ENCODE peak calls at places on chromosomes 2 and 18, in nine cellular contexts. One of them, this sample, is unnamed. For H3K9me3, the result is how much of the 10 kb centered on the place peaks cover.

GRCh38 chr2:157246212-157247067 is 11.1 kb upstream of the GALNT5 start:
- DNase-seq in ovary: no peak
- DNase-seq in GM23248: peak
- DNase-seq in DND-41: no peak
- DNase-seq in A549: peak
- DNase-seq in left ventricle myocardium inferior: no peak
- DNase-seq in adrenal gland: no peak
- DNase-seq in uterus: no peak
- DNase-seq in body of pancreas: no peak
- DNase-seq in this sample: peak

GRCh38 chr2:205802069-205802468 is 119.8 kb downstream of the NRP2 start:
- DNase-seq in GM23248: no peak
- DNase-seq in body of pancreas: no peak
- DNase-seq in ovary: peak
- DNase-seq in A549: no peak
- DNase-seq in left ventricle myocardium inferior: no peak
- DNase-seq in DND-41: no peak
- DNase-seq in adrenal gland: no peak
- DNase-seq in uterus: no peak
- DNase-seq in this sample: no peak

GRCh38 chr2:60819155-60819862 is 62.1 kb upstream of the REL start:
- DNase-seq in ovary: no peak
- DNase-seq in adrenal gland: no peak
- DNase-seq in left ventricle myocardium inferior: no peak
- DNase-seq in A549: no peak
- DNase-seq in DND-41: no peak
- DNase-seq in uterus: no peak
- DNase-seq in body of pancreas: no peak
- DNase-seq in GM23248: no peak
- DNase-seq in this sample: no peak

GRCh38 chr2:240215676-240216051 is 75.2 kb upstream of the OTOS start:
- DNase-seq in GM23248: no peak
- DNase-seq in left ventricle myocardium inferior: no peak
- DNase-seq in adrenal gland: no peak
- DNase-seq in DND-41: no peak
- DNase-seq in uterus: peak
- DNase-seq in body of pancreas: no peak
- DNase-seq in A549: no peak
- DNase-seq in ovary: no peak
- DNase-seq in this sample: no peak

GRCh38 chr18:13889661-13890060 is 25.7 kb downstream of the MC2R start:
- DNase-seq in GM23248: peak
- DNase-seq in DND-41: no peak
- DNase-seq in ovary: no peak
- DNase-seq in body of pancreas: no peak
- DNase-seq in uterus: no peak
- DNase-seq in adrenal gland: peak
- DNase-seq in left ventricle myocardium inferior: no peak
- DNase-seq in A549: peak
- DNase-seq in this sample: peak

GRCh38 chr2:110768591-110768990 is 36.2 kb downstream of the ACOXL start:
- DNase-seq in ovary: no peak
- DNase-seq in body of pancreas: no peak
- DNase-seq in A549: no peak
- DNase-seq in uterus: no peak
- DNase-seq in GM23248: no peak
- DNase-seq in DND-41: no peak
- DNase-seq in left ventricle myocardium inferior: no peak
- DNase-seq in adrenal gland: no peak
- DNase-seq in this sample: no peak

GRCh38 chr18:39421319-39421718 is 1855.7 kb upstream of the CELF4 start:
- DNase-seq in body of pancreas: no peak
- DNase-seq in DND-41: no peak
- DNase-seq in adrenal gland: no peak
- DNase-seq in ovary: no peak
- DNase-seq in uterus: no peak
- DNase-seq in A549: no peak
- DNase-seq in left ventricle myocardium inferior: peak
- DNase-seq in GM23248: no peak
- DNase-seq in this sample: no peak

GRCh38 chr2:203744091-203744490 is 37.7 kb downstream of the CD28 start:
- DNase-seq in left ventricle myocardium inferior: no peak
- DNase-seq in body of pancreas: no peak
- DNase-seq in ovary: no peak
- DNase-seq in adrenal gland: no peak
- DNase-seq in DND-41: no peak
- DNase-seq in GM23248: peak
- DNase-seq in A549: no peak
- DNase-seq in uterus: no peak
- DNase-seq in this sample: no peak

GRCh38 chr2:71685073-71685848 is 231.9 kb downstream of the DYSF start:
- DNase-seq in body of pancreas: no peak
- DNase-seq in uterus: no peak
- DNase-seq in ovary: no peak
- DNase-seq in left ventricle myocardium inferior: no peak
- DNase-seq in A549: no peak
- DNase-seq in GM23248: no peak
- DNase-seq in adrenal gland: peak
- DNase-seq in DND-41: no peak
- DNase-seq in this sample: no peak

GRCh38 chr2:62956646-62957045 is 94.0 kb upstream of the OTX1 start:
- DNase-seq in adrenal gland: no peak
- DNase-seq in DND-41: no peak
- DNase-seq in body of pancreas: no peak
- DNase-seq in ovary: no peak
- DNase-seq in left ventricle myocardium inferior: no peak
- DNase-seq in GM23248: no peak
- DNase-seq in A549: no peak
- DNase-seq in uterus: no peak
- DNase-seq in this sample: no peak

GRCh38 chr18:43919565-43919964 is 642.3 kb upstream of the SYT4 start:
- DNase-seq in uterus: no peak
- DNase-seq in DND-41: no peak
- DNase-seq in body of pancreas: peak
- DNase-seq in GM23248: no peak
- DNase-seq in left ventricle myocardium inferior: no peak
- DNase-seq in ovary: no peak
- DNase-seq in A549: no peak
- DNase-seq in adrenal gland: no peak
- DNase-seq in this sample: no peak

DNA sequence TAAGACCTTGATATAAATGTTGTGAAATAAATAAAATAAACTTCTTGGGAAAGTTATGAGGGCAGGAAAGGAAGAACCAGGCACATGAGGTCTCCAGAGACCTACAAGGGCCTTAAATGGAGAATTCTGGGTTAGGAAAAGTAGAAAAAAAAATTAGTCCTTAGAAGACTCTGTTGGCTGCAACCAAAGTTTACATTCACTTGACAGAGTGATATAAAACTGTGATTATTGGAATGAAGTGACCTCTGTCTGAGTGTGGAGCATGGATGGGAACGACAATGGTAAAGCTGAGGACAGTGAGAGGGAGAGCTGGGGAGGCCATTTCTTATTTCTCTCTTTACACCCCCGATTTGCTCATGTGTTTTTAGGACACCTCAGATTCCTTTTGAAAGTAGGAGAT is 29.0 kb upstream of the CAVIN2 start:
- DNase-seq in DND-41: no peak
- DNase-seq in adrenal gland: no peak
- DNase-seq in body of pancreas: no peak
- DNase-seq in ovary: no peak
- DNase-seq in uterus: no peak
- DNase-seq in A549: no peak
- DNase-seq in left ventricle myocardium inferior: no peak
- DNase-seq in GM23248: no peak
- DNase-seq in this sample: no peak
- H3K4me3 ChIP-seq in DND-41: no peak
- H3K4me3 ChIP-seq in adrenal gland: no peak
- H3K4me3 ChIP-seq in body of pancreas: no peak
- H3K4me3 ChIP-seq in ovary: no peak
- H3K4me3 ChIP-seq in uterus: no peak
- H3K4me3 ChIP-seq in A549: no peak
- H3K4me3 ChIP-seq in left ventricle myocardium inferior: no peak
- H3K4me3 ChIP-seq in GM23248: no peak
- H3K4me3 ChIP-seq in this sample: no peak

DNA sequence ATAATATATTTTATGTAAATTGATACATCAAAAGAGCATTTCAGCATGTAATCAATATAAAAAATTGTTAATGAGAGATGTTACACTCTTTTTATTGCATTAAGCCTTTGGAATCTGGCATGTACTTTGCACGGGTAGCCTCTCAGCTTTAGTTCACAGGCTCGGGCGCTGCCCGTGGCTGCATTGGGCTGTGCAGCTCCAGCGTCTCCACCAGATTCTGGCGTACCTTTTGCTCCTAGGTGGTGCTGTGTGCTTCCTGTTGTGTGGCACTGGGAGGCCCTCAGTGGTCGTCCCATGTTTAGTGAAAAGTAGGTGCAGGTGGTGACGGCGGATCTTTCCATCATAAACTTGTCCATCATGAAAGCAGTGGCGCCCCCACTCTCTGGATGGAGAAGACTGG is 24.4 kb downstream of the LRRFIP1 start:
- DNase-seq in DND-41: no peak
- DNase-seq in body of pancreas: no peak
- DNase-seq in ovary: no peak
- DNase-seq in GM23248: no peak
- DNase-seq in adrenal gland: no peak
- DNase-seq in A549: no peak
- DNase-seq in left ventricle myocardium inferior: no peak
- DNase-seq in uterus: peak
- DNase-seq in this sample: no peak
- H3K9me3 ChIP-seq in DND-41: under half
- H3K9me3 ChIP-seq in body of pancreas: under half
- H3K9me3 ChIP-seq in ovary: under half
- H3K9me3 ChIP-seq in GM23248: under half
- H3K9me3 ChIP-seq in adrenal gland: under half
- H3K9me3 ChIP-seq in A549: under half
- H3K9me3 ChIP-seq in left ventricle myocardium inferior: under half
- H3K9me3 ChIP-seq in uterus: under half
- H3K9me3 ChIP-seq in this sample: under half

GRCh38 chr18:3998698-3999333 is 456.3 kb downstream of the DLGAP1 start:
- DNase-seq in A549: no peak
- DNase-seq in uterus: no peak
- DNase-seq in adrenal gland: peak
- DNase-seq in DND-41: no peak
- DNase-seq in ovary: no peak
- DNase-seq in body of pancreas: no peak
- DNase-seq in GM23248: peak
- DNase-seq in left ventricle myocardium inferior: no peak
- DNase-seq in this sample: peak

GRCh38 chr18:3994061-3994687 is 460.9 kb downstream of the DLGAP1 start:
- DNase-seq in DND-41: no peak
- DNase-seq in left ventricle myocardium inferior: no peak
- DNase-seq in uterus: no peak
- DNase-seq in ovary: no peak
- DNase-seq in GM23248: no peak
- DNase-seq in body of pancreas: no peak
- DNase-seq in A549: no peak
- DNase-seq in adrenal gland: no peak
- DNase-seq in this sample: no peak

GRCh38 chr18:3995476-3996102 is 459.5 kb downstream of the DLGAP1 start:
- DNase-seq in DND-41: peak
- DNase-seq in ovary: peak
- DNase-seq in adrenal gland: peak
- DNase-seq in body of pancreas: peak
- DNase-seq in left ventricle myocardium inferior: no peak
- DNase-seq in GM23248: peak
- DNase-seq in A549: no peak
- DNase-seq in uterus: peak
- DNase-seq in this sample: no peak
- H3K4me3 ChIP-seq in DND-41: no peak
- H3K4me3 ChIP-seq in ovary: no peak
- H3K4me3 ChIP-seq in adrenal gland: no peak
- H3K4me3 ChIP-seq in body of pancreas: no peak
- H3K4me3 ChIP-seq in left ventricle myocardium inferior: peak
- H3K4me3 ChIP-seq in GM23248: no peak
- H3K4me3 ChIP-seq in A549: no peak
- H3K4me3 ChIP-seq in uterus: no peak
- H3K4me3 ChIP-seq in this sample: no peak

DNA sequence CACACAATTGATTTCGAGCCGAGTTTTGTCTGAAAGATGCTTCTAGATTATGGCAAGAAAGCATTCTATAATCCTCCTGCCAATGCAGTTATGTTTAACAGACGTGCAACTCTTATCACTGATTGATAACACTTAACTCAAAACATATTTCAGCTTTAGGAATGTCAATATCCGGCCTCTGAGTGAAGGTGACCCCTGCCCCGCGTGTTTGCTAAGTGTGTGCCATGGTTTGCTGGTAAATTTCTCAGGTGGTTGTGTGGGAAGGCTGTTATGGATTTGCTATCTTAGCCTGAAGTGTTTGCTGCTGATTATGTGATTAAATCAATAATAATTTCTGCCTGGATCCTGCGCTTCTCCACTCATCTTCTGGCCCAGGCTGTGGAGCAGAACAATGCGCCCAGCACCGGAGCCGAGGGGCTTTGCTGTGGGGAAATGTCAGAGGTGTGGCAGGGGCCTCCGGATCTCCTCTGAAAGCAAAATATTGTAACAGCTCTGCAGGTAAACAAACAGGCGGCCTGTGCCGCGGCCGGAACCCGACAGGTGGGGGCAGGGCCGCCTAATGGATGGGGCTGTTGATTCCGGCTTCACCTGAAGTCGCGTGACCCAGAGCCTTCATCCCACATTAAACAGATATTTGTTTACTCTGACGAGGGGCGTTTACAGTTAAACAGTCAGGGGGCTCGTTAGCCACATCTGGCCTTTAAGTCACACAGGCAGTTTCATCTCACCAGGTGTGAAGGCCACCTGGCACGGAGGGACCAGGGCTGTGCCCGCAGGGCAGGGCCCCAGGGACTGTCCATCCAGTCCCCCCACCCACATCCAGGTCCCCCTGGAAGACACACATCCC is 210.7 kb upstream of the SALL3 start:
- DNase-seq in left ventricle myocardium inferior: no peak
- DNase-seq in A549: no peak
- DNase-seq in adrenal gland: no peak
- DNase-seq in GM23248: no peak
- DNase-seq in DND-41: no peak
- DNase-seq in ovary: no peak
- DNase-seq in body of pancreas: no peak
- DNase-seq in uterus: no peak
- DNase-seq in this sample: no peak
- H3K9me3 ChIP-seq in left ventricle myocardium inferior: under half
- H3K9me3 ChIP-seq in A549: under half
- H3K9me3 ChIP-seq in adrenal gland: under half
- H3K9me3 ChIP-seq in GM23248: under half
- H3K9me3 ChIP-seq in DND-41: under half
- H3K9me3 ChIP-seq in ovary: under half
- H3K9me3 ChIP-seq in body of pancreas: under half
- H3K9me3 ChIP-seq in uterus: under half
- H3K9me3 ChIP-seq in this sample: under half

GRCh38 chr2:228768818-228769217 is 502.3 kb downstream of the PID1 start:
- DNase-seq in DND-41: no peak
- DNase-seq in left ventricle myocardium inferior: no peak
- DNase-seq in body of pancreas: no peak
- DNase-seq in A549: no peak
- DNase-seq in GM23248: peak
- DNase-seq in ovary: no peak
- DNase-seq in uterus: no peak
- DNase-seq in adrenal gland: no peak
- DNase-seq in this sample: no peak
- H3K4me3 ChIP-seq in DND-41: no peak
- H3K4me3 ChIP-seq in left ventricle myocardium inferior: no peak
- H3K4me3 ChIP-seq in body of pancreas: no peak
- H3K4me3 ChIP-seq in A549: no peak
- H3K4me3 ChIP-seq in GM23248: no peak
- H3K4me3 ChIP-seq in ovary: no peak
- H3K4me3 ChIP-seq in uterus: no peak
- H3K4me3 ChIP-seq in adrenal gland: no peak
- H3K4me3 ChIP-seq in this sample: no peak